ENCODE peak calls at places on chromosome 14, in five cellular contexts. One of them, this sample, is unnamed.

GRCh38 chr14:21072781-21073339 is 2.8 kb downstream of the ARHGEF40 start:
- DNase-seq in stimulated activated CD4-positive, alpha-beta T cell treated with anti-CD3 and anti-CD28 coated beads, Interleukin-2, amount 100 ng/mL, for 48 hours: no peak
- DNase-seq in HEK293T: no peak
- DNase-seq in choroid plexus epithelial cell: no peak
- DNase-seq in naive thymus-derived CD8-positive, alpha-beta T cell: no peak
- DNase-seq in this sample: no peak

GRCh38 chr14:77324816-77325745 is 4.2 kb downstream of the GSTZ1 start:
- DNase-seq in stimulated activated CD4-positive, alpha-beta T cell treated with anti-CD3 and anti-CD28 coated beads, Interleukin-2, amount 100 ng/mL, for 48 hours: no peak
- DNase-seq in HEK293T: no peak
- DNase-seq in choroid plexus epithelial cell: no peak
- DNase-seq in naive thymus-derived CD8-positive, alpha-beta T cell: no peak
- DNase-seq in this sample: no peak

GRCh38 chr14:99363616-99364290 is 91.8 kb upstream of the BCL11B start:
- DNase-seq in stimulated activated CD4-positive, alpha-beta T cell treated with anti-CD3 and anti-CD28 coated beads, Interleukin-2, amount 100 ng/mL, for 48 hours: no peak
- DNase-seq in HEK293T: no peak
- DNase-seq in choroid plexus epithelial cell: no peak
- DNase-seq in naive thymus-derived CD8-positive, alpha-beta T cell: no peak
- DNase-seq in this sample: no peak

GRCh38 chr14:35883677-35884293 is 57.6 kb downstream of the BRMS1L start:
- DNase-seq in stimulated activated CD4-positive, alpha-beta T cell treated with anti-CD3 and anti-CD28 coated beads, Interleukin-2, amount 100 ng/mL, for 48 hours: peak
- DNase-seq in HEK293T: peak
- DNase-seq in choroid plexus epithelial cell: peak
- DNase-seq in naive thymus-derived CD8-positive, alpha-beta T cell: no peak
- DNase-seq in this sample: no peak

GRCh38 chr14:89391123-89391522 is 25.9 kb downstream of the FOXN3 start:
- DNase-seq in stimulated activated CD4-positive, alpha-beta T cell treated with anti-CD3 and anti-CD28 coated beads, Interleukin-2, amount 100 ng/mL, for 48 hours: no peak
- DNase-seq in HEK293T: no peak
- DNase-seq in choroid plexus epithelial cell: peak
- DNase-seq in naive thymus-derived CD8-positive, alpha-beta T cell: no peak
- DNase-seq in this sample: no peak

GRCh38 chr14:53338192-53338591 is 185.1 kb upstream of the DDHD1 start:
- DNase-seq in stimulated activated CD4-positive, alpha-beta T cell treated with anti-CD3 and anti-CD28 coated beads, Interleukin-2, amount 100 ng/mL, for 48 hours: no peak
- DNase-seq in HEK293T: no peak
- DNase-seq in choroid plexus epithelial cell: peak
- DNase-seq in naive thymus-derived CD8-positive, alpha-beta T cell: no peak
- DNase-seq in this sample: no peak

GRCh38 chr14:95515080-95515489 is 1.4 kb downstream of the SYNE3 start:
- DNase-seq in stimulated activated CD4-positive, alpha-beta T cell treated with anti-CD3 and anti-CD28 coated beads, Interleukin-2, amount 100 ng/mL, for 48 hours: no peak
- DNase-seq in HEK293T: no peak
- DNase-seq in choroid plexus epithelial cell: no peak
- DNase-seq in naive thymus-derived CD8-positive, alpha-beta T cell: no peak
- DNase-seq in this sample: no peak

GRCh38 chr14:80419339-80419738 is 208.0 kb upstream of the DIO2 start:
- DNase-seq in stimulated activated CD4-positive, alpha-beta T cell treated with anti-CD3 and anti-CD28 coated beads, Interleukin-2, amount 100 ng/mL, for 48 hours: no peak
- DNase-seq in HEK293T: no peak
- DNase-seq in choroid plexus epithelial cell: peak
- DNase-seq in naive thymus-derived CD8-positive, alpha-beta T cell: no peak
- DNase-seq in this sample: no peak

GRCh38 chr14:36655963-36656768 is 5.5 kb upstream of the PAX9 start:
- DNase-seq in stimulated activated CD4-positive, alpha-beta T cell treated with anti-CD3 and anti-CD28 coated beads, Interleukin-2, amount 100 ng/mL, for 48 hours: peak
- DNase-seq in HEK293T: no peak
- DNase-seq in choroid plexus epithelial cell: peak
- DNase-seq in naive thymus-derived CD8-positive, alpha-beta T cell: no peak
- DNase-seq in this sample: no peak

GRCh38 chr14:94681300-94682060 is 69.3 kb downstream of the SERPINA3 start:
- DNase-seq in stimulated activated CD4-positive, alpha-beta T cell treated with anti-CD3 and anti-CD28 coated beads, Interleukin-2, amount 100 ng/mL, for 48 hours: no peak
- DNase-seq in HEK293T: peak
- DNase-seq in choroid plexus epithelial cell: peak
- DNase-seq in naive thymus-derived CD8-positive, alpha-beta T cell: no peak
- DNase-seq in this sample: no peak

GRCh38 chr14:70189678-70190077 is 927 bp upstream of the SLC8A3 start:
- DNase-seq in stimulated activated CD4-positive, alpha-beta T cell treated with anti-CD3 and anti-CD28 coated beads, Interleukin-2, amount 100 ng/mL, for 48 hours: no peak
- DNase-seq in HEK293T: no peak
- DNase-seq in choroid plexus epithelial cell: no peak
- DNase-seq in naive thymus-derived CD8-positive, alpha-beta T cell: no peak
- DNase-seq in this sample: no peak

GRCh38 chr14:31057035-31057434 is 30.9 kb upstream of the STRN3 start:
- DNase-seq in stimulated activated CD4-positive, alpha-beta T cell treated with anti-CD3 and anti-CD28 coated beads, Interleukin-2, amount 100 ng/mL, for 48 hours: no peak
- DNase-seq in HEK293T: no peak
- DNase-seq in choroid plexus epithelial cell: no peak
- DNase-seq in naive thymus-derived CD8-positive, alpha-beta T cell: no peak
- DNase-seq in this sample: no peak

GRCh38 chr14:49986344-49987014 is 93.6 kb downstream of the ARF6 start:
- DNase-seq in stimulated activated CD4-positive, alpha-beta T cell treated with anti-CD3 and anti-CD28 coated beads, Interleukin-2, amount 100 ng/mL, for 48 hours: no peak
- DNase-seq in HEK293T: no peak
- DNase-seq in choroid plexus epithelial cell: peak
- DNase-seq in naive thymus-derived CD8-positive, alpha-beta T cell: no peak
- DNase-seq in this sample: no peak

GRCh38 chr14:72638021-72638420 is 255.9 kb downstream of the DPF3 start:
- DNase-seq in stimulated activated CD4-positive, alpha-beta T cell treated with anti-CD3 and anti-CD28 coated beads, Interleukin-2, amount 100 ng/mL, for 48 hours: no peak
- DNase-seq in HEK293T: no peak
- DNase-seq in choroid plexus epithelial cell: peak
- DNase-seq in naive thymus-derived CD8-positive, alpha-beta T cell: no peak
- DNase-seq in this sample: no peak

GRCh38 chr14:94663965-94664704 is 51.9 kb downstream of the SERPINA3 start:
- DNase-seq in stimulated activated CD4-positive, alpha-beta T cell treated with anti-CD3 and anti-CD28 coated beads, Interleukin-2, amount 100 ng/mL, for 48 hours: no peak
- DNase-seq in HEK293T: no peak
- DNase-seq in choroid plexus epithelial cell: no peak
- DNase-seq in naive thymus-derived CD8-positive, alpha-beta T cell: no peak
- DNase-seq in this sample: no peak

GRCh38 chr14:61696753-61697318 is 1.5 kb downstream of the HIF1A start:
- DNase-seq in stimulated activated CD4-positive, alpha-beta T cell treated with anti-CD3 and anti-CD28 coated beads, Interleukin-2, amount 100 ng/mL, for 48 hours: no peak
- DNase-seq in HEK293T: no peak
- DNase-seq in choroid plexus epithelial cell: peak
- DNase-seq in naive thymus-derived CD8-positive, alpha-beta T cell: no peak
- DNase-seq in this sample: no peak

GRCh38 chr14:75861161-75861621 is 120.6 kb downstream of the TGFB3 start:
- DNase-seq in stimulated activated CD4-positive, alpha-beta T cell treated with anti-CD3 and anti-CD28 coated beads, Interleukin-2, amount 100 ng/mL, for 48 hours: no peak
- DNase-seq in HEK293T: no peak
- DNase-seq in choroid plexus epithelial cell: peak
- DNase-seq in naive thymus-derived CD8-positive, alpha-beta T cell: no peak
- DNase-seq in this sample: no peak

GRCh38 chr14:102055181-102055901 is 31.5 kb downstream of the HSP90AA1 start:
- DNase-seq in stimulated activated CD4-positive, alpha-beta T cell treated with anti-CD3 and anti-CD28 coated beads, Interleukin-2, amount 100 ng/mL, for 48 hours: no peak
- DNase-seq in HEK293T: no peak
- DNase-seq in choroid plexus epithelial cell: peak
- DNase-seq in naive thymus-derived CD8-positive, alpha-beta T cell: no peak
- DNase-seq in this sample: no peak

GRCh38 chr14:105141486-105142281 is 26.9 kb downstream of the JAG2 start:
- DNase-seq in stimulated activated CD4-positive, alpha-beta T cell treated with anti-CD3 and anti-CD28 coated beads, Interleukin-2, amount 100 ng/mL, for 48 hours: no peak
- DNase-seq in HEK293T: no peak
- DNase-seq in choroid plexus epithelial cell: no peak
- DNase-seq in naive thymus-derived CD8-positive, alpha-beta T cell: no peak
- DNase-seq in this sample: no peak

GRCh38 chr14:52863339-52863700 is 71.9 kb upstream of the GNPNAT1 start:
- DNase-seq in stimulated activated CD4-positive, alpha-beta T cell treated with anti-CD3 and anti-CD28 coated beads, Interleukin-2, amount 100 ng/mL, for 48 hours: no peak
- DNase-seq in HEK293T: no peak
- DNase-seq in choroid plexus epithelial cell: peak
- DNase-seq in naive thymus-derived CD8-positive, alpha-beta T cell: no peak
- DNase-seq in this sample: no peak

GRCh38 chr14:42806909-42807315 is 1200.2 kb downstream of the LRFN5 start:
- DNase-seq in stimulated activated CD4-positive, alpha-beta T cell treated with anti-CD3 and anti-CD28 coated beads, Interleukin-2, amount 100 ng/mL, for 48 hours: no peak
- DNase-seq in HEK293T: no peak
- DNase-seq in choroid plexus epithelial cell: peak
- DNase-seq in naive thymus-derived CD8-positive, alpha-beta T cell: no peak
- DNase-seq in this sample: no peak

GRCh38 chr14:96917442-96917963 is 120.3 kb downstream of the VRK1 start:
- DNase-seq in stimulated activated CD4-positive, alpha-beta T cell treated with anti-CD3 and anti-CD28 coated beads, Interleukin-2, amount 100 ng/mL, for 48 hours: no peak
- DNase-seq in HEK293T: no peak
- DNase-seq in choroid plexus epithelial cell: no peak
- DNase-seq in naive thymus-derived CD8-positive, alpha-beta T cell: no peak
- DNase-seq in this sample: no peak

GRCh38 chr14:35818346-35819115 is 7.6 kb upstream of the BRMS1L start:
- DNase-seq in stimulated activated CD4-positive, alpha-beta T cell treated with anti-CD3 and anti-CD28 coated beads, Interleukin-2, amount 100 ng/mL, for 48 hours: no peak
- DNase-seq in HEK293T: peak
- DNase-seq in choroid plexus epithelial cell: peak
- DNase-seq in naive thymus-derived CD8-positive, alpha-beta T cell: no peak
- DNase-seq in this sample: peak

GRCh38 chr14:105538481-105539049 is 12.2 kb downstream of the TMEM121 start:
- DNase-seq in stimulated activated CD4-positive, alpha-beta T cell treated with anti-CD3 and anti-CD28 coated beads, Interleukin-2, amount 100 ng/mL, for 48 hours: no peak
- DNase-seq in HEK293T: no peak
- DNase-seq in choroid plexus epithelial cell: no peak
- DNase-seq in naive thymus-derived CD8-positive, alpha-beta T cell: no peak
- DNase-seq in this sample: no peak

GRCh38 chr14:24366664-24367505 is 1.1 kb upstream of the NFATC4 start:
- DNase-seq in stimulated activated CD4-positive, alpha-beta T cell treated with anti-CD3 and anti-CD28 coated beads, Interleukin-2, amount 100 ng/mL, for 48 hours: no peak
- DNase-seq in HEK293T: peak
- DNase-seq in choroid plexus epithelial cell: peak
- DNase-seq in naive thymus-derived CD8-positive, alpha-beta T cell: peak
- DNase-seq in this sample: peak

GRCh38 chr14:94380225-94381148 is 7.9 kb downstream of the SERPINA1 start:
- DNase-seq in stimulated activated CD4-positive, alpha-beta T cell treated with anti-CD3 and anti-CD28 coated beads, Interleukin-2, amount 100 ng/mL, for 48 hours: no peak
- DNase-seq in HEK293T: no peak
- DNase-seq in choroid plexus epithelial cell: no peak
- DNase-seq in naive thymus-derived CD8-positive, alpha-beta T cell: no peak
- DNase-seq in this sample: no peak

GRCh38 chr14:89844508-89844907 is 110.0 kb downstream of the EFCAB11 start:
- DNase-seq in stimulated activated CD4-positive, alpha-beta T cell treated with anti-CD3 and anti-CD28 coated beads, Interleukin-2, amount 100 ng/mL, for 48 hours: no peak
- DNase-seq in HEK293T: no peak
- DNase-seq in choroid plexus epithelial cell: no peak
- DNase-seq in naive thymus-derived CD8-positive, alpha-beta T cell: no peak
- DNase-seq in this sample: no peak

GRCh38 chr14:105118646-105119409 is 49.7 kb downstream of the JAG2 start:
- DNase-seq in stimulated activated CD4-positive, alpha-beta T cell treated with anti-CD3 and anti-CD28 coated beads, Interleukin-2, amount 100 ng/mL, for 48 hours: no peak
- DNase-seq in HEK293T: no peak
- DNase-seq in choroid plexus epithelial cell: no peak
- DNase-seq in naive thymus-derived CD8-positive, alpha-beta T cell: no peak
- DNase-seq in this sample: no peak

GRCh38 chr14:101131451-101131916 is 228.0 kb upstream of the RTL1 start:
- DNase-seq in stimulated activated CD4-positive, alpha-beta T cell treated with anti-CD3 and anti-CD28 coated beads, Interleukin-2, amount 100 ng/mL, for 48 hours: no peak
- DNase-seq in HEK293T: no peak
- DNase-seq in choroid plexus epithelial cell: no peak
- DNase-seq in naive thymus-derived CD8-positive, alpha-beta T cell: no peak
- DNase-seq in this sample: no peak

GRCh38 chr14:61330511-61330910 is 9.1 kb downstream of the PRKCH start:
- DNase-seq in stimulated activated CD4-positive, alpha-beta T cell treated with anti-CD3 and anti-CD28 coated beads, Interleukin-2, amount 100 ng/mL, for 48 hours: no peak
- DNase-seq in HEK293T: no peak
- DNase-seq in choroid plexus epithelial cell: no peak
- DNase-seq in naive thymus-derived CD8-positive, alpha-beta T cell: no peak
- DNase-seq in this sample: no peak

This sample was measured in naive B cell.